ENCODE peak calls at places on chromosomes 11 and 22, in six cellular contexts. J is left cardiac atrium; X is non-pigmented ciliary epithelial cell; Z is CD4-positive, alpha-beta T cell; R is astrocyte of the spinal cord; C is psoas muscle. I is an unnamed sample.

GRCh38 chr22:29625090-29625825 is 21.8 kb downstream of the NF2 start:
- DNase-seq in Z (no peak), R (peak; percentile 88), X (peak; percentile 60), J (peak; percentile 53), C (peak; percentile 65), I (peak; percentile 60)

GRCh38 chr11:79195209-79195608 is 245.6 kb downstream of the TENM4 start:
- DNase-seq in Z (no peak), X (no peak), R (no peak), J (no peak), C (no peak), I (no peak)

GRCh38 chr11:65008016-65008415 is 5.9 kb upstream of the ARL2 start:
- DNase-seq in C (no peak), Z (no peak), J (no peak), X (no peak), R (no peak), I (no peak)

GRCh38 chr22:37518509-37519267 is 527 bp downstream of the CARD10 start:
- DNase-seq in X (no peak), C (no peak), Z (no peak), R (no peak), J (no peak), I (no peak)

GRCh38 chr11:73271936-73272679 is at the start of gene P2RY6:
- DNase-seq in Z (no peak), C (no peak), R (peak; percentile 20), X (no peak), J (peak; percentile 57), I (peak; percentile 80)

GRCh38 chr11:533586-534196 is 1.7 kb downstream of the HRAS start:
- DNase-seq in Z (no peak), X (no peak), J (peak; percentile 27), C (peak; percentile 53), R (no peak), I (peak; percentile 70)

GRCh38 chr11:15873501-15873900 is 482.8 kb downstream of the SOX6 start:
- DNase-seq in J (no peak), R (no peak), X (no peak), C (no peak), Z (no peak), I (no peak)

GRCh38 chr11:64152841-64153691 is 12.8 kb downstream of the MACROD1 start:
- DNase-seq in C (peak; percentile 81), Z (peak; percentile 56), R (peak; percentile 29), J (peak; percentile 71), X (no peak), I (peak; percentile 71)

GRCh38 chr11:133399855-133400625 is 132.3 kb downstream of the OPCML start:
- DNase-seq in J (no peak), Z (no peak), C (no peak), R (no peak), X (no peak), I (no peak)

GRCh38 chr11:111449158-111449557 is 63.0 kb downstream of the BTG4 start:
- DNase-seq in Z (no peak), J (no peak), C (no peak), X (no peak), R (no peak), I (no peak)

GRCh38 chr11:116727990-116728389 is 44.8 kb downstream of the BUD13 start:
- DNase-seq in J (no peak), Z (no peak), C (no peak), X (no peak), R (no peak), I (peak; percentile 55)

GRCh38 chr11:28144808-28145207 is 36.6 kb downstream of the METTL15 start:
- DNase-seq in C (no peak), R (peak; percentile 68), J (no peak), Z (no peak), X (no peak), I (no peak)

GRCh38 chr11:46916669-46917108 is 1.7 kb downstream of the LRP4 start:
- DNase-seq in R (peak; percentile 68), J (peak; percentile 69), X (no peak), C (peak; percentile 83), Z (no peak), I (peak; percentile 64)

GRCh38 chr22:20507253-20508066 is at the start of gene MED15:
- DNase-seq in J (peak; percentile 94), Z (peak; percentile 78), C (peak; percentile 96), R (peak; percentile 86), X (peak; percentile 57), I (peak; percentile 96)

GRCh38 chr22:46547883-46548244 is 10.4 kb upstream of the CELSR1 start:
- DNase-seq in X (peak; percentile 64), R (peak; percentile 86), Z (no peak), C (peak; percentile 82), J (peak; percentile 82), I (peak; percentile 93)

GRCh38 chr11:47161890-47162289 is 14.8 kb downstream of the ARFGAP2 start:
- DNase-seq in J (no peak), C (no peak), Z (no peak), R (no peak), X (no peak), I (no peak)

I was measured in aorta.